ENCODE peak calls at places on chromosome 4, in seven cellular contexts. One of them, this sample, is unnamed.

GRCh38 chr4:42965326-42965725 is 72.8 kb downstream of the GRXCR1 start:
- DNase-seq in GM12891: no peak
- DNase-seq in spleen: no peak
- DNase-seq in K562: no peak
- DNase-seq in tibial nerve: no peak
- DNase-seq in ovary: no peak
- DNase-seq in adrenal gland: no peak
- DNase-seq in this sample: no peak

GRCh38 chr4:181219783-181220416 is 1023.3 kb upstream of the TENM3 start:
- DNase-seq in GM12891: no peak
- DNase-seq in spleen: no peak
- DNase-seq in K562: no peak
- DNase-seq in tibial nerve: no peak
- DNase-seq in ovary: no peak
- DNase-seq in adrenal gland: no peak
- DNase-seq in this sample: no peak

GRCh38 chr4:111266937-111267336 is 644.1 kb upstream of the PITX2 start:
- DNase-seq in GM12891: no peak
- DNase-seq in spleen: no peak
- DNase-seq in K562: no peak
- DNase-seq in tibial nerve: no peak
- DNase-seq in ovary: no peak
- DNase-seq in adrenal gland: no peak
- DNase-seq in this sample: no peak

GRCh38 chr4:119209586-119209985 is 2.9 kb upstream of the USP53 start:
- DNase-seq in GM12891: no peak
- DNase-seq in spleen: no peak
- DNase-seq in K562: no peak
- DNase-seq in tibial nerve: no peak
- DNase-seq in ovary: no peak
- DNase-seq in adrenal gland: no peak
- DNase-seq in this sample: no peak

GRCh38 chr4:185190001-185190856 is 13.6 kb downstream of the CFAP97 start:
- DNase-seq in GM12891: no peak
- DNase-seq in spleen: no peak
- DNase-seq in K562: no peak
- DNase-seq in tibial nerve: no peak
- DNase-seq in ovary: no peak
- DNase-seq in adrenal gland: no peak
- DNase-seq in this sample: no peak

GRCh38 chr4:71713611-71714203 is 70.2 kb downstream of the GC start:
- DNase-seq in GM12891: no peak
- DNase-seq in spleen: no peak
- DNase-seq in K562: peak
- DNase-seq in tibial nerve: no peak
- DNase-seq in ovary: no peak
- DNase-seq in adrenal gland: no peak
- DNase-seq in this sample: no peak

GRCh38 chr4:7792616-7793015 is 147.0 kb downstream of the AFAP1 start:
- DNase-seq in GM12891: no peak
- DNase-seq in spleen: peak
- DNase-seq in K562: no peak
- DNase-seq in tibial nerve: no peak
- DNase-seq in ovary: no peak
- DNase-seq in adrenal gland: no peak
- DNase-seq in this sample: no peak

GRCh38 chr4:48651869-48652447 is 128.1 kb downstream of the FRYL start:
- DNase-seq in GM12891: no peak
- DNase-seq in spleen: no peak
- DNase-seq in K562: no peak
- DNase-seq in tibial nerve: no peak
- DNase-seq in ovary: no peak
- DNase-seq in adrenal gland: no peak
- DNase-seq in this sample: no peak

GRCh38 chr4:132646186-132646585 is 502.9 kb upstream of the PCDH10 start:
- DNase-seq in GM12891: peak
- DNase-seq in spleen: no peak
- DNase-seq in K562: no peak
- DNase-seq in tibial nerve: no peak
- DNase-seq in ovary: no peak
- DNase-seq in adrenal gland: no peak
- DNase-seq in this sample: no peak

GRCh38 chr4:127151941-127152340 is 480.8 kb upstream of the INTU start:
- DNase-seq in GM12891: no peak
- DNase-seq in spleen: no peak
- DNase-seq in K562: no peak
- DNase-seq in tibial nerve: no peak
- DNase-seq in ovary: no peak
- DNase-seq in adrenal gland: no peak
- DNase-seq in this sample: no peak

GRCh38 chr4:164924670-164925238 is 47.8 kb downstream of the APELA start:
- DNase-seq in GM12891: no peak
- DNase-seq in spleen: no peak
- DNase-seq in K562: no peak
- DNase-seq in tibial nerve: no peak
- DNase-seq in ovary: no peak
- DNase-seq in adrenal gland: no peak
- DNase-seq in this sample: no peak

GRCh38 chr4:151569650-151570049 is 160.7 kb downstream of the FHIP1A start:
- DNase-seq in GM12891: no peak
- DNase-seq in spleen: no peak
- DNase-seq in K562: no peak
- DNase-seq in tibial nerve: no peak
- DNase-seq in ovary: no peak
- DNase-seq in adrenal gland: no peak
- DNase-seq in this sample: no peak

GRCh38 chr4:87258677-87259076 is 38.3 kb upstream of the KLHL8 start:
- DNase-seq in GM12891: no peak
- DNase-seq in spleen: no peak
- DNase-seq in K562: no peak
- DNase-seq in tibial nerve: no peak
- DNase-seq in ovary: no peak
- DNase-seq in adrenal gland: no peak
- DNase-seq in this sample: no peak

GRCh38 chr4:39732728-39733127 is 34.8 kb downstream of the UBE2K start:
- DNase-seq in GM12891: no peak
- DNase-seq in spleen: no peak
- DNase-seq in K562: no peak
- DNase-seq in tibial nerve: no peak
- DNase-seq in ovary: no peak
- DNase-seq in adrenal gland: no peak
- DNase-seq in this sample: no peak

GRCh38 chr4:23946307-23946706 is 56.5 kb upstream of the PPARGC1A start:
- DNase-seq in GM12891: no peak
- DNase-seq in spleen: no peak
- DNase-seq in K562: no peak
- DNase-seq in tibial nerve: no peak
- DNase-seq in ovary: no peak
- DNase-seq in adrenal gland: no peak
- DNase-seq in this sample: no peak

GRCh38 chr4:121370729-121371325 is 10.0 kb downstream of the QRFPR start:
- DNase-seq in GM12891: no peak
- DNase-seq in spleen: no peak
- DNase-seq in K562: peak
- DNase-seq in tibial nerve: peak
- DNase-seq in ovary: no peak
- DNase-seq in adrenal gland: no peak
- DNase-seq in this sample: no peak

GRCh38 chr4:156771171-156771837 is 200.3 kb downstream of the PDGFC start:
- DNase-seq in GM12891: no peak
- DNase-seq in spleen: no peak
- DNase-seq in K562: no peak
- DNase-seq in tibial nerve: no peak
- DNase-seq in ovary: no peak
- DNase-seq in adrenal gland: peak
- DNase-seq in this sample: no peak
- TF ChIP-seq POLR2A in GM12891: no peak
- TF ChIP-seq POLR2A in spleen: no peak
- TF ChIP-seq POLR2A in K562: no peak
- TF ChIP-seq POLR2A in tibial nerve: no peak
- TF ChIP-seq POLR2A in ovary: no peak
- TF ChIP-seq POLR2A in adrenal gland: no peak
- TF ChIP-seq POLR2A in this sample: no peak

DNA sequence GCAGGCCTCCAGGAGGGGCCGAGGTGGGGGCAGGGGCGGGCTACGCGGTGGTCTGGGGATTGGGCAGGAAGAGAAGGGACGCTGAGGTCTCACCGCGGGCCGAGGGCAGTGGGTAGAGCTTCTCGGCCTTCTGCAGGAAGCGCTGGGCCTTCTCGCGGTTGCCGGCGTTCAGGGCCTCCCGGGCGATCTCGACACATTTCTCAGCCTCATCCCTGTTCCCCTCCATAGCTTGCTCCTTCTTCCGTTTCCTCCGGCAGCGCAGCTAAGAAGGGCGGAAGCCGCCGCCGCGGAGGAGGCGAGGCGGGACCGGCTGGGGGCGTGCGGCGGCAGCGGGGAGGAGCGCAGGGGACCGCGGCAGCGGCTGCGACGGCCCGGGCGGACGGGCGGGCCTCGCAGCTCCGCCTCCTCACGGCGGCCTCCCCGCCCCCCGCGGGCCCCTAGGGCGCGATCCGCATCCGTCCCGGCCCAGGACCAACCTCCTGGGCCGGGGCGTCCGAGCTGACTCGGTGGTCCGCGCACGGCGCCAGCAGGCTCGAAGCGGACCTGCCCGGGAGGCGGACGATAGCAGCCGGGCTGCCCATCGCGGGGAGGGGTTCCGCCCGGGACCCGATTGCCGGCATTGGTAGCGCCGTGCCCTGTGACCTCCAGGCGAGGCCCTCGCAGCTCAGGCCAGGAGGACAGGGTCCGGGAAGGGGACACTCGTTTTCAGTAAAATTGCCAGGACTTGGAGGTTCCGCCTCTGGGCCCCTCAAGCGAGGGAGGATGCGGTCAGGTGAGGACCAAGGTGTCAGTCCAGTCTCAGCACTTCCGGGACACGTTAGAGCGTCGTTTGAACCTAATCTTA is at the start of gene DNAJB14:
- DNase-seq in GM12891: peak
- DNase-seq in spleen: peak
- DNase-seq in K562: peak
- DNase-seq in tibial nerve: peak
- DNase-seq in ovary: peak
- DNase-seq in adrenal gland: peak
- DNase-seq in this sample: peak
- TF ChIP-seq POLR2A in GM12891: peak
- TF ChIP-seq POLR2A in spleen: no peak
- TF ChIP-seq POLR2A in K562: peak
- TF ChIP-seq POLR2A in tibial nerve: peak
- TF ChIP-seq POLR2A in ovary: peak
- TF ChIP-seq POLR2A in adrenal gland: peak
- TF ChIP-seq POLR2A in this sample: no peak

GRCh38 chr4:81638698-81639097 is 167.0 kb upstream of the RASGEF1B start:
- DNase-seq in GM12891: no peak
- DNase-seq in spleen: no peak
- DNase-seq in K562: no peak
- DNase-seq in tibial nerve: no peak
- DNase-seq in ovary: no peak
- DNase-seq in adrenal gland: no peak
- DNase-seq in this sample: no peak

GRCh38 chr4:81632581-81633247 is 161.0 kb upstream of the RASGEF1B start:
- DNase-seq in GM12891: no peak
- DNase-seq in spleen: no peak
- DNase-seq in K562: no peak
- DNase-seq in tibial nerve: no peak
- DNase-seq in ovary: no peak
- DNase-seq in adrenal gland: no peak
- DNase-seq in this sample: no peak

GRCh38 chr4:81635128-81635527 is 163.4 kb upstream of the RASGEF1B start:
- DNase-seq in GM12891: no peak
- DNase-seq in spleen: no peak
- DNase-seq in K562: no peak
- DNase-seq in tibial nerve: no peak
- DNase-seq in ovary: no peak
- DNase-seq in adrenal gland: no peak
- DNase-seq in this sample: no peak

GRCh38 chr4:81639248-81639647 is 167.5 kb upstream of the RASGEF1B start:
- DNase-seq in GM12891: no peak
- DNase-seq in spleen: no peak
- DNase-seq in K562: no peak
- DNase-seq in tibial nerve: no peak
- DNase-seq in ovary: no peak
- DNase-seq in adrenal gland: no peak
- DNase-seq in this sample: no peak

DNA sequence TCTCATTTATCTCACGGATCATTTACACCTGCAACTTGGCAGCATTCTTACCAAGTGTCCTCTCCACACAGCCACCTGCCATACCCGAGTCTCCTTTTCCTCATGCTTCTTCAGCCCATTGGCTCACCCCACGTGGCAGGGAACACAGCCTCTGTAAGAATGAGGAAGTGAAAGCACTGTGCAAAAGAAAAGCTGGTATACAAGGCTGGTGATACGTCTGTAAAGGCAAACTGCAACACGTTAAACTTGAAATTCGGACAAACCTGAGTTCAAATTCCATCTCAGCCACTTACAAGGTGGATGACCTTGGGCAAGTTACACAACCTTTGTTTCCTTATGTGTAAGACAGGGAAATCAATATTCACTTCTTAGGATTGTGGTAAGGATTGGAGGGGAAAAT is 164.0 kb upstream of the RASGEF1B start:
- DNase-seq in GM12891: no peak
- DNase-seq in spleen: peak
- DNase-seq in K562: no peak
- DNase-seq in tibial nerve: peak
- DNase-seq in ovary: no peak
- DNase-seq in adrenal gland: peak
- DNase-seq in this sample: peak
- TF ChIP-seq POLR2A in GM12891: no peak
- TF ChIP-seq POLR2A in spleen: no peak
- TF ChIP-seq POLR2A in K562: no peak
- TF ChIP-seq POLR2A in tibial nerve: peak
- TF ChIP-seq POLR2A in ovary: no peak
- TF ChIP-seq POLR2A in adrenal gland: no peak
- TF ChIP-seq POLR2A in this sample: no peak

GRCh38 chr4:105149771-105150170 is 3.1 kb downstream of the TET2 start:
- DNase-seq in GM12891: no peak
- DNase-seq in spleen: no peak
- DNase-seq in K562: no peak
- DNase-seq in tibial nerve: no peak
- DNase-seq in ovary: no peak
- DNase-seq in adrenal gland: no peak
- DNase-seq in this sample: no peak

GRCh38 chr4:105145913-105146285 is 777 bp upstream of the TET2 start:
- DNase-seq in GM12891: no peak
- DNase-seq in spleen: peak
- DNase-seq in K562: no peak
- DNase-seq in tibial nerve: no peak
- DNase-seq in ovary: no peak
- DNase-seq in adrenal gland: peak
- DNase-seq in this sample: peak

GRCh38 chr4:105145059-105145912 is 1.4 kb upstream of the TET2 start:
- DNase-seq in GM12891: no peak
- DNase-seq in spleen: no peak
- DNase-seq in K562: no peak
- DNase-seq in tibial nerve: no peak
- DNase-seq in ovary: no peak
- DNase-seq in adrenal gland: no peak
- DNase-seq in this sample: no peak

GRCh38 chr4:105147226-105148151 is 813 bp downstream of the TET2 start:
- DNase-seq in GM12891: no peak
- DNase-seq in spleen: peak
- DNase-seq in K562: peak
- DNase-seq in tibial nerve: no peak
- DNase-seq in ovary: peak
- DNase-seq in adrenal gland: peak
- DNase-seq in this sample: no peak

GRCh38 chr4:105146286-105147219 is at the start of gene TET2:
- DNase-seq in GM12891: peak
- DNase-seq in spleen: peak
- DNase-seq in K562: peak
- DNase-seq in tibial nerve: peak
- DNase-seq in ovary: peak
- DNase-seq in adrenal gland: peak
- DNase-seq in this sample: peak
- TF ChIP-seq POLR2A in GM12891: peak
- TF ChIP-seq POLR2A in spleen: peak
- TF ChIP-seq POLR2A in K562: peak
- TF ChIP-seq POLR2A in tibial nerve: peak
- TF ChIP-seq POLR2A in ovary: no peak
- TF ChIP-seq POLR2A in adrenal gland: peak
- TF ChIP-seq POLR2A in this sample: peak